ENCODE peak calls at places on chromosomes 6 and 20, in five cellular contexts. One of them, this sample, is unnamed.

GRCh38 chr6:37732688-37733087 is 35.0 kb upstream of the MDGA1 start:
- DNase-seq in HCT116: no peak
- DNase-seq in EL: no peak
- DNase-seq in GM04503: no peak
- DNase-seq in activated naive CD8-positive, alpha-beta T cell treated with anti-CD3 and anti-CD28 coated beads, Interleukin-2, amount 50 U/mL, for 24 hours: no peak
- DNase-seq in this sample: no peak

GRCh38 chr20:35341366-35342028 is 49.3 kb upstream of the FAM83C start:
- DNase-seq in activated naive CD8-positive, alpha-beta T cell treated with anti-CD3 and anti-CD28 coated beads, Interleukin-2, amount 50 U/mL, for 24 hours: no peak
- DNase-seq in HCT116: no peak
- DNase-seq in EL: no peak
- DNase-seq in GM04503: no peak
- DNase-seq in this sample: no peak

GRCh38 chr20:57622579-57623381 is 2.6 kb upstream of the ZBP1 start:
- DNase-seq in HCT116: peak; percentile 45
- DNase-seq in GM04503: no peak
- DNase-seq in EL: peak; percentile 48
- DNase-seq in activated naive CD8-positive, alpha-beta T cell treated with anti-CD3 and anti-CD28 coated beads, Interleukin-2, amount 50 U/mL, for 24 hours: peak; percentile 76
- DNase-seq in this sample: peak; percentile 68

GRCh38 chr6:15470746-15471145 is 192.1 kb downstream of the DTNBP1 start:
- DNase-seq in activated naive CD8-positive, alpha-beta T cell treated with anti-CD3 and anti-CD28 coated beads, Interleukin-2, amount 50 U/mL, for 24 hours: no peak
- DNase-seq in EL: no peak
- DNase-seq in HCT116: no peak
- DNase-seq in GM04503: no peak
- DNase-seq in this sample: no peak

GRCh38 chr6:32972353-32973143 is 4.2 kb downstream of the BRD2 start:
- DNase-seq in activated naive CD8-positive, alpha-beta T cell treated with anti-CD3 and anti-CD28 coated beads, Interleukin-2, amount 50 U/mL, for 24 hours: peak; percentile 68
- DNase-seq in GM04503: no peak
- DNase-seq in HCT116: no peak
- DNase-seq in EL: no peak
- DNase-seq in this sample: no peak

GRCh38 chr20:53656653-53657288 is 63.1 kb upstream of the ZNF217 start:
- DNase-seq in activated naive CD8-positive, alpha-beta T cell treated with anti-CD3 and anti-CD28 coated beads, Interleukin-2, amount 50 U/mL, for 24 hours: no peak
- DNase-seq in HCT116: no peak
- DNase-seq in GM04503: peak; percentile 83
- DNase-seq in EL: peak; percentile 59
- DNase-seq in this sample: no peak

GRCh38 chr6:42025066-42025789 is 25.1 kb upstream of the TAF8 start:
- DNase-seq in GM04503: no peak
- DNase-seq in activated naive CD8-positive, alpha-beta T cell treated with anti-CD3 and anti-CD28 coated beads, Interleukin-2, amount 50 U/mL, for 24 hours: no peak
- DNase-seq in EL: no peak
- DNase-seq in HCT116: no peak
- DNase-seq in this sample: no peak

GRCh38 chr6:24951831-24952299 is 16.1 kb upstream of the RIPOR2 start:
- DNase-seq in HCT116: no peak
- DNase-seq in GM04503: no peak
- DNase-seq in EL: no peak
- DNase-seq in activated naive CD8-positive, alpha-beta T cell treated with anti-CD3 and anti-CD28 coated beads, Interleukin-2, amount 50 U/mL, for 24 hours: no peak
- DNase-seq in this sample: peak; percentile 30

GRCh38 chr6:31652925-31653724 is 664 bp upstream of the BAG6 start:
- DNase-seq in activated naive CD8-positive, alpha-beta T cell treated with anti-CD3 and anti-CD28 coated beads, Interleukin-2, amount 50 U/mL, for 24 hours: peak; percentile 86
- DNase-seq in EL: no peak
- DNase-seq in HCT116: no peak
- DNase-seq in GM04503: no peak
- DNase-seq in this sample: peak; percentile 93

GRCh38 chr6:132598473-132598872 is 8.9 kb upstream of the TAAR5 start:
- DNase-seq in GM04503: no peak
- DNase-seq in activated naive CD8-positive, alpha-beta T cell treated with anti-CD3 and anti-CD28 coated beads, Interleukin-2, amount 50 U/mL, for 24 hours: no peak
- DNase-seq in HCT116: peak; percentile 44
- DNase-seq in EL: peak; percentile 3
- DNase-seq in this sample: peak; percentile 3

GRCh38 chr20:36017034-36017951 is 48.9 kb downstream of the CNBD2 start:
- DNase-seq in activated naive CD8-positive, alpha-beta T cell treated with anti-CD3 and anti-CD28 coated beads, Interleukin-2, amount 50 U/mL, for 24 hours: no peak
- DNase-seq in GM04503: peak; percentile 75
- DNase-seq in HCT116: no peak
- DNase-seq in EL: peak; percentile 89
- DNase-seq in this sample: no peak

GRCh38 chr6:26336355-26337198 is 28.4 kb upstream of the BTN3A2 start:
- DNase-seq in activated naive CD8-positive, alpha-beta T cell treated with anti-CD3 and anti-CD28 coated beads, Interleukin-2, amount 50 U/mL, for 24 hours: no peak
- DNase-seq in HCT116: no peak
- DNase-seq in GM04503: no peak
- DNase-seq in EL: peak; percentile 75
- DNase-seq in this sample: no peak

GRCh38 chr20:19701449-19701848 is 56.6 kb upstream of the RIN2 start:
- DNase-seq in GM04503: no peak
- DNase-seq in HCT116: no peak
- DNase-seq in activated naive CD8-positive, alpha-beta T cell treated with anti-CD3 and anti-CD28 coated beads, Interleukin-2, amount 50 U/mL, for 24 hours: no peak
- DNase-seq in EL: no peak
- DNase-seq in this sample: no peak

GRCh38 chr6:156886409-156886808 is 109.2 kb downstream of the ARID1B start:
- DNase-seq in GM04503: no peak
- DNase-seq in activated naive CD8-positive, alpha-beta T cell treated with anti-CD3 and anti-CD28 coated beads, Interleukin-2, amount 50 U/mL, for 24 hours: no peak
- DNase-seq in HCT116: no peak
- DNase-seq in EL: no peak
- DNase-seq in this sample: no peak

GRCh38 chr20:6420336-6420735 is 297.5 kb upstream of the FERMT1 start:
- DNase-seq in GM04503: no peak
- DNase-seq in HCT116: no peak
- DNase-seq in EL: no peak
- DNase-seq in activated naive CD8-positive, alpha-beta T cell treated with anti-CD3 and anti-CD28 coated beads, Interleukin-2, amount 50 U/mL, for 24 hours: no peak
- DNase-seq in this sample: no peak

GRCh38 chr6:142568857-142569597 is 267.2 kb downstream of the ADGRG6 start:
- DNase-seq in HCT116: no peak
- DNase-seq in activated naive CD8-positive, alpha-beta T cell treated with anti-CD3 and anti-CD28 coated beads, Interleukin-2, amount 50 U/mL, for 24 hours: no peak
- DNase-seq in EL: peak; percentile 76
- DNase-seq in GM04503: peak; percentile 84
- DNase-seq in this sample: no peak

GRCh38 chr20:56780266-56780665 is 151.2 kb downstream of the TFAP2C start:
- DNase-seq in EL: no peak
- DNase-seq in activated naive CD8-positive, alpha-beta T cell treated with anti-CD3 and anti-CD28 coated beads, Interleukin-2, amount 50 U/mL, for 24 hours: no peak
- DNase-seq in GM04503: no peak
- DNase-seq in HCT116: no peak
- DNase-seq in this sample: no peak

GRCh38 chr6:112936476-112936875 is 589.3 kb downstream of the RFPL4B start:
- DNase-seq in activated naive CD8-positive, alpha-beta T cell treated with anti-CD3 and anti-CD28 coated beads, Interleukin-2, amount 50 U/mL, for 24 hours: no peak
- DNase-seq in HCT116: no peak
- DNase-seq in GM04503: no peak
- DNase-seq in EL: peak; percentile 52
- DNase-seq in this sample: no peak